ENCODE peak calls at places on chromosomes 11 and 22, in ten cellular contexts. T is fibroblast of mammary gland, P is GM10248, B is AG09319, E is astrocyte of the cerebellum, U is esophagus squamous epithelium, Q is sigmoid colon, G is A549, J is progenitor cell of endocrine pancreas, F is prostate gland. V is an unnamed sample.

GRCh38 chr11:57240007-57240406 is 3.0 kb upstream of the APLNR start:
- DNase-seq in T (no peak), P (no peak), B (no peak), E (no peak), U (no peak), Q (no peak), G (no peak), J (no peak), F (no peak), V (no peak)

GRCh38 chr11:33376331-33377099 is 119.3 kb downstream of the HIPK3 start:
- DNase-seq in T (no peak), P (peak), B (no peak), E (no peak), U (no peak), Q (no peak), G (no peak), J (peak), F (no peak), V (peak)

GRCh38 chr11:134041791-134042696 is 26.8 kb upstream of the JAM3 start:
- DNase-seq in T (no peak), P (no peak), B (no peak), E (no peak), U (no peak), Q (no peak), G (no peak), J (no peak), F (no peak), V (no peak)

GRCh38 chr11:29310016-29310415 is 706.8 kb downstream of the KCNA4 start:
- DNase-seq in T (peak), P (no peak), B (no peak), E (peak), U (no peak), Q (no peak), G (no peak), J (no peak), F (no peak), V (peak)

GRCh38 chr11:46894961-46895360 is 23.4 kb downstream of the LRP4 start:
- DNase-seq in T (no peak), P (no peak), B (no peak), E (no peak), U (no peak), Q (no peak), G (no peak), J (no peak), F (no peak), V (no peak)

GRCh38 chr11:61157743-61158142 is 3.5 kb downstream of the VPS37C start:
- DNase-seq in T (no peak), P (no peak), B (no peak), E (no peak), U (no peak), Q (no peak), G (no peak), J (no peak), F (no peak), V (no peak)

GRCh38 chr11:132644511-132644910 is 887.8 kb downstream of the OPCML start:
- DNase-seq in T (no peak), P (no peak), B (no peak), E (no peak), U (no peak), Q (no peak), G (no peak), J (no peak), F (no peak), V (no peak)

GRCh38 chr22:50525991-50526848 is 822 bp upstream of the SCO2 start:
- DNase-seq in T (peak), P (peak), B (no peak), E (peak), U (no peak), Q (peak), G (peak), J (peak), F (peak), V (peak)

GRCh38 chr22:46684706-46685105 is 53.3 kb downstream of the CERK start:
- DNase-seq in T (no peak), P (peak), B (no peak), E (no peak), U (no peak), Q (no peak), G (no peak), J (no peak), F (no peak), V (no peak)

GRCh38 chr11:120134931-120135228 is 3.0 kb downstream of the TRIM29 start:
- DNase-seq in T (no peak), P (no peak), B (no peak), E (no peak), U (no peak), Q (peak), G (no peak), J (no peak), F (peak), V (no peak)

GRCh38 chr11:121281609-121282164 is 10.9 kb upstream of the SC5D start:
- DNase-seq in T (no peak), P (no peak), B (no peak), E (no peak), U (no peak), Q (no peak), G (no peak), J (no peak), F (no peak), V (no peak)

GRCh38 chr11:121282886-121283502 is 9.6 kb upstream of the SC5D start:
- DNase-seq in T (no peak), P (peak), B (no peak), E (no peak), U (no peak), Q (no peak), G (no peak), J (no peak), F (no peak), V (no peak)

GRCh38 chr11:121282376-121282775 is 10.2 kb upstream of the SC5D start:
- DNase-seq in T (peak), P (no peak), B (no peak), E (no peak), U (no peak), Q (no peak), G (no peak), J (no peak), F (no peak), V (no peak)
- TF ChIP-seq CTCF in T (no peak), P (no peak), B (no peak), E (no peak), U (no peak), Q (no peak), G (no peak), J (no peak), F (no peak), V (no peak)

GRCh38 chr11:117614695-117615094 is 182.3 kb downstream of the DSCAML1 start:
- DNase-seq in T (no peak), P (no peak), B (no peak), E (no peak), U (no peak), Q (peak), G (no peak), J (no peak), F (no peak), V (no peak)
- TF ChIP-seq CTCF in T (no peak), P (no peak), B (no peak), E (peak), U (no peak), Q (no peak), G (no peak), J (no peak), F (no peak), V (no peak)

GRCh38 chr11:14609902-14610301 is 33.7 kb upstream of the PDE3B start:
- DNase-seq in T (no peak), P (no peak), B (no peak), E (no peak), U (no peak), Q (no peak), G (no peak), J (no peak), F (no peak), V (no peak)

GRCh38 chr11:14612624-14613023 is 31.0 kb upstream of the PDE3B start:
- DNase-seq in T (no peak), P (no peak), B (no peak), E (no peak), U (no peak), Q (no peak), G (no peak), J (no peak), F (no peak), V (no peak)

GRCh38 chr11:14611939-14612338 is 31.7 kb upstream of the PDE3B start:
- DNase-seq in T (no peak), P (no peak), B (no peak), E (no peak), U (no peak), Q (no peak), G (no peak), J (no peak), F (no peak), V (no peak)

GRCh38 chr11:14607713-14608112 is 35.9 kb upstream of the PDE3B start:
- DNase-seq in T (no peak), P (no peak), B (no peak), E (no peak), U (no peak), Q (no peak), G (no peak), J (no peak), F (no peak), V (no peak)
- TF ChIP-seq CTCF in T (no peak), P (no peak), B (no peak), E (no peak), U (no peak), Q (no peak), G (no peak), J (no peak), F (no peak), V (no peak)

DNA sequence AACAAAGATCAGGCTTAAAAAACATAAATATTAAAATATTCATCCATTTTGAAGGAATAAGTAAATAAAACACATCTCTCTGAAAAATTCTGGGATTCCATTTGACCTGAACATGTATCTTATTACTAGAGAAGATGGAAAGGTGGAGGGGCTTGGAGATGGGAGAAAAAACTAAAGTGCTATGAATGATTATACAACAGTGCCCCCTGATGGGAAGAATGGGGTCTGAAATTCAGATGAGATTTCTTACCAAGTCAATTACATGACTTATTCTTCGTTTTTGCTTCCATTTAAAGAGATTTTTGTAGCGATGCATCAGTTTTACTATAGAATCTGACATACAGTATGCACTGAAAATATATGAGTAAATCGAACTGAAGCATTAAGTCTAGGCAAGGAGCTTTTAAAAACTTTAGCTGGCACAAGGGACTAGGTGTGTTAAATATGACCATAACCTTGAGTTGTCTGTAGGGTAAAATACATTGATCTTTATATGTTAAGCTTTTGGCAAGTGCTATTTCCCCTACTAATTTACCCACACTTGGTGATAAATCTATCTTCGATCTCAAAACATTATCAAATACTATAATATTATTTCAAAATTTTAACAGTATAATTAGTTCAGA is 718.8 kb downstream of the CNTN5 start:
- DNase-seq in T (peak), P (peak), B (no peak), E (peak), U (no peak), Q (no peak), G (peak), J (no peak), F (no peak), V (peak)
- TF ChIP-seq CTCF in T (peak), P (peak), B (no peak), E (peak), U (peak), Q (no peak), G (peak), J (peak), F (no peak), V (peak)

GRCh38 chr11:17296852-17297559 is 20.5 kb downstream of the NUCB2 start:
- DNase-seq in T (no peak), P (no peak), B (no peak), E (no peak), U (no peak), Q (no peak), G (no peak), J (no peak), F (no peak), V (no peak)

GRCh38 chr11:17294033-17294432 is 17.5 kb downstream of the NUCB2 start:
- DNase-seq in T (no peak), P (peak), B (no peak), E (no peak), U (no peak), Q (no peak), G (no peak), J (no peak), F (no peak), V (no peak)

GRCh38 chr11:17293308-17293707 is 16.8 kb downstream of the NUCB2 start:
- DNase-seq in T (no peak), P (no peak), B (no peak), E (no peak), U (no peak), Q (no peak), G (no peak), J (no peak), F (no peak), V (no peak)

GRCh38 chr11:17300372-17300771 is 23.8 kb downstream of the NUCB2 start:
- DNase-seq in T (no peak), P (no peak), B (no peak), E (no peak), U (no peak), Q (no peak), G (no peak), J (no peak), F (no peak), V (peak)

GRCh38 chr11:17298302-17298701 is 21.8 kb downstream of the NUCB2 start:
- DNase-seq in T (no peak), P (peak), B (no peak), E (no peak), U (no peak), Q (no peak), G (no peak), J (no peak), F (no peak), V (no peak)
- TF ChIP-seq CTCF in T (no peak), P (no peak), B (no peak), E (no peak), U (no peak), Q (no peak), G (no peak), J (no peak), F (no peak), V (no peak)

DNA sequence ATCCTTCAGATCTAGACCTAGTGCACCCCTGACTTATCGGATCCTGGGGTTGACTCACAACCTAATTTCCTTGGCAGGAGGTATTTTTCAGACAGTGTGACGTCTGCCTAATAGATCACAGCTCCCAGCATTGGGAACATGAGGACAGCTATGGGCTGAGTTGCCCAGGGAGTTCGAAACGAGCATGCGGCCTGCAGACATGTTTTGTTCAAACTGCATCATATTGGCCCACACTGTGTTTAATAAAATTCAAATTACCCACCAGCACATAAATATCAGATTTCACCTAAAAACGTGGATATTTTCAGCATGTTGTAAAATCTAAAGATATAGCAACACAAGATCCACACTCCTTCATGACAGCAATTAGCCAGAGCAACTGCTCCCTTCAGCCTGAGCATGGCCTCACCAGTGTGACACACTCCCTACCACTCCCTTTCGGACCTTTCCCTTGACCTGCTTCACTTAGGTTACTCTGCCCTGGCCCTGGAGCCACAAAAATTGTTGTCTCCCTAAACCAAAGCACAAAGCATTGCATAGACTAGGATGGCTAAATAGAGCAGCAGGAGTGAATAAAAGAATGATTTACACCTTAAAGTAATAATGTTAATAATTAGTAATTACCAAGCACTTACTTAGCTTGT is 53.6 kb upstream of the USP47 start:
- DNase-seq in T (no peak), P (no peak), B (no peak), E (no peak), U (no peak), Q (no peak), G (no peak), J (no peak), F (no peak), V (no peak)
- TF ChIP-seq CTCF in T (no peak), P (no peak), B (no peak), E (no peak), U (peak), Q (no peak), G (no peak), J (no peak), F (no peak), V (no peak)

DNA sequence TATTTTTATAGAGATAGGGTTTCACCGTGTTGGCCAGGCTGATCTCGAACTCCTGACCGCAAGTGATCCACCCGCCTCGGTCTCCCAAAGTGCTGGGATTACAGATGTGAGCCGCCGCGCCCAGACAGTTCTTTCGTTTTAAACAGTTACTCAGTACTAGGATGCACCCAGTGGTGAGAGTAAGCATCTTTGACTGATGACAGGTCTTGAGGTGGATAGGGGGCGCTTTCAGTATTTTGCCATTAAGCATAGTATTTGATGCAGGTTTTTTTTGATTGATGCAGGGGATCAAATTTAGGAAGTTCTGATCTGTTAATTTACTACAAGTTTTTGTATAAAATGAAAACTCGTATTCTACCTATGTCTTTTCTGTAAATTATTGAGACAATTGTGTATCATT is 13.2 kb upstream of the TRIM34 start:
- DNase-seq in T (no peak), P (no peak), B (no peak), E (no peak), U (no peak), Q (no peak), G (peak), J (no peak), F (no peak), V (no peak)
- TF ChIP-seq CTCF in T (no peak), P (no peak), B (no peak), E (no peak), U (no peak), Q (no peak), G (peak), J (no peak), F (no peak), V (peak)

DNA sequence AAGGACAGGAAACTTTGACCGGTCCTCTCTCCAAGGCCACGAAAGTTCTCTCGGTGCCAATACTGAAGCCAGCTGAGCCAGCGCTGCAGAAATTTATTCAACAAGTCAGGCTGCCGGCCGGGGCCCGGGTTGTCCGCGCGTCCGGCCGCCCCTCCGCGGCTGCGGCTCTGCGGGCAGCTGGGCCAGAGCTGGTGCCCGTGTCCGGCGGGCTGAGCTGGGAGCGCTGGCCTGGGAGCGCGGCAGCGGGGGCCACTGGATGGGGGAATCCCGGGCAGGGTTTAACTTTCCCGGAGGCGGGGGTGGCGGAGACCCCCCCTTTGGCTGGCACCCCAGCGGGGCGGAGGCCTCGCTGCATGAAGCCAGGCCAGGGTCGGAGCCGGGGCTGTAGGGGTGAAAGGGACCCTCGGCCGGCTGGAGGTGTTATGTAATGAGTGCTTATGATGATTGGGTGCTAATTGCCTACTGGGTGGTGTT is 12.3 kb upstream of the CACNA1I start:
- DNase-seq in T (no peak), P (no peak), B (no peak), E (no peak), U (no peak), Q (no peak), G (no peak), J (no peak), F (no peak), V (no peak)
- TF ChIP-seq CTCF in T (no peak), P (no peak), B (no peak), E (no peak), U (no peak), Q (no peak), G (no peak), J (no peak), F (no peak), V (no peak)

GRCh38 chr11:119041821-119042514 is 11.3 kb upstream of the SLC37A4 start:
- DNase-seq in T (no peak), P (no peak), B (no peak), E (no peak), U (no peak), Q (no peak), G (no peak), J (no peak), F (no peak), V (no peak)

GRCh38 chr11:119047205-119047604 is 9.8 kb downstream of the HYOU1 start:
- DNase-seq in T (no peak), P (no peak), B (no peak), E (no peak), U (no peak), Q (no peak), G (no peak), J (no peak), F (no peak), V (no peak)

GRCh38 chr11:119046489-119046888 is 10.5 kb downstream of the HYOU1 start:
- DNase-seq in T (no peak), P (no peak), B (no peak), E (no peak), U (no peak), Q (no peak), G (no peak), J (no peak), F (no peak), V (no peak)

GRCh38 chr11:119048644-119049043 is 8.4 kb downstream of the HYOU1 start:
- DNase-seq in T (no peak), P (no peak), B (no peak), E (no peak), U (no peak), Q (no peak), G (no peak), J (no peak), F (no peak), V (no peak)

DNA sequence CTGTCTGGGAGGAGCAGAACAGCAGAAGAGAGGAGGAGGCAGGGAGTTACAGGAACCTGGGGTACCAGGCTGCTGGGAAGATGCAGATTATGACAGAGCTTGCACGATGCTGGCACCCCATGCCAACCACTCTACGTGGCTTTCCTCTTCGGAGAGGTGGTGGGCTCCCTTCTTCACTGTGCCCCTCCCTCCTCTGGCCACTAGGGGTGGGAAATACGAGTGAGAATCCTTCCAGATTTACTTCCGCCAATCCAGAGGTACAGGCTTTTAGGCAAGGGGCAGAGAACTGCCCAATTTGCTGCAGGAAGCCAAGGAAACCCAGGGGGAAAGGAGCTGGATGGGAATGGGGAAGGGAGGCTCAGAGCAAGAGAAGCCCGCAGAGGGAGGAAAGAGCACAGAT is 12.3 kb downstream of the HYOU1 start:
- DNase-seq in T (no peak), P (no peak), B (no peak), E (no peak), U (no peak), Q (no peak), G (no peak), J (no peak), F (no peak), V (no peak)
- TF ChIP-seq CTCF in T (no peak), P (no peak), B (no peak), E (peak), U (no peak), Q (no peak), G (no peak), J (peak), F (no peak), V (peak)